ENCODE peak calls at places on chromosomes 16 and 17, in eight cellular contexts. S is heart left ventricle; Y is uterus; X is body of pancreas; H is left lung; L is lung; R is right cardiac atrium; I is CD8-positive, alpha-beta memory T cell. W is an unnamed sample.
A peak's percentile ranks its signal among the peaks of the same experiment; 100 is the strongest.

GRCh38 chr16:84893467-84893848 is 73.7 kb downstream of the CRISPLD2 start:
- DNase-seq in S (no peak), Y (no peak), X (no peak), H (no peak), L (no peak), R (no peak), I (no peak), W (no peak)

GRCh38 chr17:71438631-71439146 is 682.1 kb upstream of the SOX9 start:
- DNase-seq in S (no peak), Y (no peak), X (peak; percentile 24), H (peak; percentile 41), L (peak; percentile 45), R (no peak), I (no peak), W (no peak)

GRCh38 chr16:81697321-81697885 is 81.7 kb upstream of the PLCG2 start:
- DNase-seq in S (no peak), Y (peak; percentile 36), X (peak; percentile 59), H (peak; percentile 48), L (no peak), R (peak; percentile 48), I (no peak), W (no peak)

GRCh38 chr16:6856578-6856977 is 476.1 kb upstream of the RBFOX1 start:
- DNase-seq in S (no peak), Y (no peak), X (no peak), H (no peak), L (no peak), R (no peak), I (no peak), W (no peak)

GRCh38 chr17:38322156-38322779 is 21.5 kb downstream of the GPR179 start:
- DNase-seq in S (peak; percentile 59), Y (peak; percentile 47), X (peak; percentile 58), H (peak; percentile 49), L (peak; percentile 75), R (peak; percentile 55), I (peak; percentile 58), W (peak; percentile 65)

GRCh38 chr16:62929593-62929992 is 893.4 kb upstream of the CDH8 start:
- DNase-seq in S (no peak), Y (no peak), X (no peak), H (no peak), L (no peak), R (no peak), I (no peak), W (no peak)

GRCh38 chr16:79334127-79334526 is 266.4 kb downstream of the MAF start:
- DNase-seq in S (no peak), Y (no peak), X (no peak), H (no peak), L (no peak), R (no peak), I (peak; percentile 12), W (no peak)

GRCh38 chr16:88387941-88388627 is 5.3 kb downstream of the ZNF469 start:
- DNase-seq in S (peak; percentile 47), Y (no peak), X (peak; percentile 79), H (peak; percentile 76), L (peak; percentile 83), R (peak; percentile 33), I (no peak), W (peak; percentile 86)

GRCh38 chr16:30005341-30006094 is 5.3 kb downstream of the DOC2A start:
- DNase-seq in S (no peak), Y (no peak), X (peak; percentile 43), H (no peak), L (no peak), R (no peak), I (no peak), W (no peak)

GRCh38 chr16:73915939-73916451 is 380.6 kb upstream of the PSMD7 start:
- DNase-seq in S (no peak), Y (no peak), X (no peak), H (no peak), L (no peak), R (no peak), I (no peak), W (no peak)

GRCh38 chr17:64112978-64113377 is 17.0 kb downstream of the ERN1 start:
- DNase-seq in S (no peak), Y (no peak), X (no peak), H (no peak), L (no peak), R (no peak), I (no peak), W (no peak)

GRCh38 chr17:64111831-64112230 is 18.1 kb downstream of the ERN1 start:
- DNase-seq in S (no peak), Y (no peak), X (no peak), H (no peak), L (no peak), R (no peak), I (no peak), W (no peak)

GRCh38 chr17:64118452-64118979 is 11.4 kb downstream of the ERN1 start:
- DNase-seq in S (peak; percentile 55), Y (peak; percentile 52), X (peak; percentile 72), H (peak; percentile 70), L (peak; percentile 74), R (peak; percentile 53), I (no peak), W (no peak)

GRCh38 chr17:64115871-64116534 is 13.9 kb downstream of the ERN1 start:
- DNase-seq in S (no peak), Y (no peak), X (peak; percentile 80), H (no peak), L (no peak), R (no peak), I (no peak), W (no peak)

GRCh38 chr17:64115043-64115698 is 14.8 kb downstream of the ERN1 start:
- DNase-seq in S (no peak), Y (no peak), X (peak; percentile 80), H (no peak), L (peak; percentile 47), R (no peak), I (no peak), W (peak; percentile 58)
- H3K27ac ChIP-seq in S (no peak overlapping the region), Y (no peak overlapping the region), X (peak overlapping the region; percentile 61), H (peak overlapping the region; percentile 50), L (peak overlapping the region; percentile 50), R (no peak overlapping the region), I (no peak overlapping the region), W (no peak overlapping the region)

DNA sequence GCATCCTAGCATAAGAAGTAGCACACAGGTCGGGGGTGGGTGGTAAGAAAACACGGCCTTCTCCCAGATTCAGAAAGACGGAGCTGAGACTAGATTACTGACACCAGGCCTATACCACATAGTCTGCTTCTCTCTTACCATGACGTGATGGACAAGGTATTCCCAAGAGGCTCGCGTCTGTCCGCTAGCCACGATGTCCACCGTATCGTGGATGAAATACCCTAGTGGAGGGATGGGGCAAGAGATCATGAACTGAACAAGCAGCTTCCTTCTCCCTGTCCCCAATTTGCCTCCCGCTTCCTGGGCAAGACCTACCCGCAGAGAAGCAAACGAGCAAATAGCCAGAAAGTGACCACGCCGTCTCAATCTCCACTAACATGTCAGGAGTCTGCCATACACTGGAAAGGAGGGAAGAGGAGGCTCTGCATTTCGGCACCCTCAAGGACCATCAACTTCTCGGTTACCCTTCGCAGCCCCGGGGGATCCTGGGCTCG is 820 bp downstream of the TLCD1 start:
- DNase-seq in S (no peak), Y (no peak), X (no peak), H (no peak), L (no peak), R (no peak), I (no peak), W (no peak)
- H3K4me1 ChIP-seq in S (peaks cover 45% of the 10 kb centered on the region), Y (peaks cover 8% of the 10 kb centered on the region), X (peaks cover 61% of the 10 kb centered on the region), H (peaks cover 88% of the 10 kb centered on the region), L (no peaks in the 10 kb centered on the region), R (peaks cover 6% of the 10 kb centered on the region), I (peaks cover 45% of the 10 kb centered on the region), W (no peaks in the 10 kb centered on the region)

DNA sequence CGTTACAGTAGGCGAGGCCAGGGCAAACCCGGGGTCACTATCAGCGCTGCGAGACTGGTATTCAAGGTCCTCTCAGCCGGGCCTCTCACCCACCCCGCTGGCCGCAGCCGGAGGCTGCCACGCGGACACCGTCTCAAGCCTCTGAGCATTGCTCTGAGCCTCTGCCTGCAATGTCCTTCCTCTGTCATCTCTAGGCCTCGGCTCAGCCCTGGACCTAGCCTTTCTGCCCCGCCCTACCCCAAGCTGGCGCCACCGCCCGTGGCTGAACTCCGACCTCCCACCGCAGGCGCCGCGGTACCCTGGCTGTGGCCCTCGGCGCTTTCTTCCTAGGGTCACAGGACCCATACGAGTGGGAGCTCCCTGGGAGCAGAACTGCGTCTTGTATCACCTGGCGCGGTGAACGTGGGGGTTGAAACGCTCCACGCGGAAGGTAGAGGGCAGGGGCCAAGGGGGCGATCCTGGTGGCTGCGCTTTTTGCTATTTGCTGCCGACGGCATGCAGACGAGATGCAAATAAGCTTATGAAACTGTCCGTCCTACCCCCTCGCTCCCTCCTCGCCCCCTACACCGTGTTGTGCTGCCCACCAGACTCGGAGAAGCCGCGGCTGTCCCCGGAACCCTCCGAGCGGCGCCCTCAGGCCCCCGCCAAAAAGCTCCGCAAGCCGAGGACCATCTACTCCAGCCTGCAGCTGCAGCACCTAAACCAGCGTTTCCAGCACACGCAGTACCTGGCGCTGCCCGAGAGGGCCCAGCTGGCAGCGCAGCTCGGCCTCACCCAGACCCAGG is 3.7 kb downstream of the DLX4 start:
- DNase-seq in S (no peak), Y (no peak), X (no peak), H (no peak), L (no peak), R (no peak), I (no peak), W (no peak)
- H3K4me3 ChIP-seq in S (no peak overlapping the region), Y (no peak overlapping the region), X (no peak overlapping the region), H (no peak overlapping the region), L (no peak overlapping the region), R (peak overlapping the region; percentile 4), I (no peak overlapping the region), W (no peak overlapping the region)

GRCh38 chr17:78252111-78252634 is 20.7 kb downstream of the TMEM235 start:
- DNase-seq in S (no peak), Y (no peak), X (peak; percentile 42), H (no peak), L (no peak), R (peak; percentile 23), I (peak; percentile 66), W (no peak)

GRCh38 chr17:78252701-78253635 is 21.5 kb downstream of the TMEM235 start:
- DNase-seq in S (peak; percentile 31), Y (no peak), X (no peak), H (no peak), L (no peak), R (no peak), I (no peak), W (no peak)

GRCh38 chr17:78255953-78256704 is 24.7 kb downstream of the TMEM235 start:
- DNase-seq in S (peak; percentile 17), Y (no peak), X (no peak), H (no peak), L (no peak), R (no peak), I (no peak), W (no peak)

GRCh38 chr17:78255029-78255656 is 23.7 kb downstream of the TMEM235 start:
- DNase-seq in S (no peak), Y (no peak), X (no peak), H (no peak), L (no peak), R (no peak), I (no peak), W (no peak)

DNA sequence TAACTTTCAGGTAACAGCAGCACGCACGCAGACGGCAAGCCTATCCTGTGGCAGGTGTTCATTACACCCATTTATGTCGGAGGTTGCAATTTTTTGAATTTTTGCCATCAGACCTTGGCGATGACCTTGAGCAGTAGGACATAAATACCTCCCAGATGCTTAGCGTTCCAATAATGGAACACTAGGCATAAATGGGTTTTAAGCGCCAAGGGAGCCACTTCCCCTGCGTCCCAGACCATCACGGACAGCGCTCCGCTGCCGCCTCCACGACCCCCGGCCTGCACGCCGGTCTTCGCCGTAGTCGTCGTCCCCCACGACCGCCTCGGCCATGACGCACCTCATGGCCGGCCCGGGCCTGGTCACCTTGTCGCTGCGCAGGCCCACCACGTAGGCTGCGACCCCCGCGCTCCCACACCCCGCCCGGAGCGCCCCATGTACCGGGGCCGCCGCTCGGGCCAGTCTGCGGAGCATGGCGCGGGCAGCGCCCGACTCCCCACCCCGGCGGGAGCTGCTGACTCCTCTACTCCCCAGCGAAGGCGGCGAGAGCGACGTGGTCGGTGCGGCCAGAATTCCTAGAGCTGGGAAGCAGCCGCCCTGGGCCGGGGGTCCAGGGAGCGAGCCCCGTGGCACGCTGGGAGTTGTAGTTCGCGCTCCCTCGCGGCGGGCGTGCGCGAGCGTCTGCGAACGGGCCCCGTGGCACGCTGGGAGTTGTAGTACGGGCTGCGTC is 22.7 kb downstream of the TMEM235 start:
- DNase-seq in S (peak; percentile 93), Y (peak; percentile 73), X (peak; percentile 82), H (peak; percentile 89), L (peak; percentile 82), R (peak; percentile 89), I (peak; percentile 71), W (peak; percentile 96)
- H3K27ac ChIP-seq in S (peak overlapping the region; percentile 93), Y (peak overlapping the region; percentile 73), X (peak overlapping the region; percentile 70), H (peak overlapping the region; percentile 89), L (peak overlapping the region; percentile 90), R (peak overlapping the region; percentile 82), I (peak overlapping the region; percentile 59), W (peak overlapping the region; percentile 45)

W was measured in aorta.